ENCODE peak calls at places on chromosomes 3 and 15, in eight cellular contexts. One of them, this sample, is unnamed.

GRCh38 chr15:68843425-68844311 is 23.0 kb upstream of the ANP32A start:
- DNase-seq in ovary: no peak
- DNase-seq in H1: no peak
- DNase-seq in stomach: no peak
- DNase-seq in suprapubic skin: no peak
- DNase-seq in sigmoid colon: no peak
- DNase-seq in esophagus muscularis mucosa: no peak
- DNase-seq in GM12892: no peak
- DNase-seq in this sample: no peak

GRCh38 chr3:101009386-101009785 is 16.2 kb upstream of the ABI3BP start:
- DNase-seq in stomach: no peak
- DNase-seq in GM12892: no peak
- DNase-seq in suprapubic skin: no peak
- DNase-seq in H1: no peak
- DNase-seq in ovary: no peak
- DNase-seq in sigmoid colon: no peak
- DNase-seq in esophagus muscularis mucosa: no peak
- DNase-seq in this sample: no peak

GRCh38 chr3:171828852-171829770 is 14.0 kb upstream of the TMEM212 start:
- DNase-seq in GM12892: no peak
- DNase-seq in suprapubic skin: no peak
- DNase-seq in esophagus muscularis mucosa: no peak
- DNase-seq in sigmoid colon: no peak
- DNase-seq in H1: no peak
- DNase-seq in stomach: no peak
- DNase-seq in ovary: no peak
- DNase-seq in this sample: no peak

GRCh38 chr3:15462451-15462850 is 35.1 kb downstream of the EAF1 start:
- DNase-seq in ovary: no peak
- DNase-seq in esophagus muscularis mucosa: no peak
- DNase-seq in sigmoid colon: no peak
- DNase-seq in GM12892: no peak
- DNase-seq in suprapubic skin: peak
- DNase-seq in H1: no peak
- DNase-seq in stomach: no peak
- DNase-seq in this sample: no peak

GRCh38 chr3:14988988-14989394 is 41.6 kb downstream of the NR2C2 start:
- DNase-seq in stomach: no peak
- DNase-seq in suprapubic skin: no peak
- DNase-seq in esophagus muscularis mucosa: no peak
- DNase-seq in GM12892: peak
- DNase-seq in ovary: no peak
- DNase-seq in sigmoid colon: no peak
- DNase-seq in H1: peak
- DNase-seq in this sample: no peak

GRCh38 chr3:52021869-52022268 is 26.2 kb upstream of the RPL29 start:
- DNase-seq in stomach: no peak
- DNase-seq in ovary: no peak
- DNase-seq in sigmoid colon: no peak
- DNase-seq in GM12892: no peak
- DNase-seq in suprapubic skin: no peak
- DNase-seq in H1: no peak
- DNase-seq in esophagus muscularis mucosa: no peak
- DNase-seq in this sample: no peak

GRCh38 chr15:101198820-101199219 is 53.0 kb downstream of the CHSY1 start:
- DNase-seq in H1: no peak
- DNase-seq in sigmoid colon: no peak
- DNase-seq in GM12892: no peak
- DNase-seq in ovary: no peak
- DNase-seq in suprapubic skin: no peak
- DNase-seq in stomach: no peak
- DNase-seq in esophagus muscularis mucosa: no peak
- DNase-seq in this sample: no peak

GRCh38 chr3:52379610-52380009 is 63.5 kb downstream of the DNAH1 start:
- DNase-seq in GM12892: no peak
- DNase-seq in H1: no peak
- DNase-seq in esophagus muscularis mucosa: no peak
- DNase-seq in ovary: peak
- DNase-seq in sigmoid colon: no peak
- DNase-seq in suprapubic skin: no peak
- DNase-seq in stomach: no peak
- DNase-seq in this sample: no peak

GRCh38 chr3:164732166-164732565 is 346.1 kb downstream of the SI start:
- DNase-seq in H1: no peak
- DNase-seq in sigmoid colon: no peak
- DNase-seq in stomach: no peak
- DNase-seq in suprapubic skin: no peak
- DNase-seq in GM12892: no peak
- DNase-seq in ovary: no peak
- DNase-seq in esophagus muscularis mucosa: no peak
- DNase-seq in this sample: no peak

GRCh38 chr3:153513236-153513635 is 351.2 kb downstream of the RAP2B start:
- DNase-seq in sigmoid colon: no peak
- DNase-seq in stomach: no peak
- DNase-seq in GM12892: no peak
- DNase-seq in ovary: no peak
- DNase-seq in suprapubic skin: no peak
- DNase-seq in H1: peak
- DNase-seq in esophagus muscularis mucosa: no peak
- DNase-seq in this sample: no peak

GRCh38 chr15:94924057-94924456 is 692.7 kb downstream of the MCTP2 start:
- DNase-seq in stomach: no peak
- DNase-seq in H1: no peak
- DNase-seq in ovary: no peak
- DNase-seq in esophagus muscularis mucosa: no peak
- DNase-seq in GM12892: no peak
- DNase-seq in suprapubic skin: no peak
- DNase-seq in sigmoid colon: no peak
- DNase-seq in this sample: no peak

GRCh38 chr15:40354408-40355171 is 3.4 kb upstream of the DISP2 start:
- DNase-seq in esophagus muscularis mucosa: no peak
- DNase-seq in sigmoid colon: no peak
- DNase-seq in ovary: no peak
- DNase-seq in H1: no peak
- DNase-seq in suprapubic skin: no peak
- DNase-seq in stomach: no peak
- DNase-seq in GM12892: no peak
- DNase-seq in this sample: no peak

GRCh38 chr15:101017041-101017754 is 98.0 kb downstream of the LRRK1 start:
- DNase-seq in sigmoid colon: peak
- DNase-seq in stomach: no peak
- DNase-seq in suprapubic skin: peak
- DNase-seq in H1: no peak
- DNase-seq in ovary: no peak
- DNase-seq in GM12892: no peak
- DNase-seq in esophagus muscularis mucosa: peak
- DNase-seq in this sample: no peak

GRCh38 chr3:127089487-127090145 is 103.3 kb upstream of the PRR23E start:
- DNase-seq in stomach: no peak
- DNase-seq in sigmoid colon: no peak
- DNase-seq in esophagus muscularis mucosa: no peak
- DNase-seq in H1: no peak
- DNase-seq in ovary: no peak
- DNase-seq in GM12892: no peak
- DNase-seq in suprapubic skin: no peak
- DNase-seq in this sample: no peak

GRCh38 chr3:148852271-148853000 is 12.7 kb upstream of the CPA3 start:
- DNase-seq in H1: no peak
- DNase-seq in suprapubic skin: no peak
- DNase-seq in sigmoid colon: no peak
- DNase-seq in esophagus muscularis mucosa: no peak
- DNase-seq in GM12892: no peak
- DNase-seq in stomach: no peak
- DNase-seq in ovary: peak
- DNase-seq in this sample: no peak

GRCh38 chr3:146166450-146167222 is 5.7 kb upstream of the PLOD2 start:
- DNase-seq in H1: no peak
- DNase-seq in sigmoid colon: no peak
- DNase-seq in GM12892: no peak
- DNase-seq in stomach: no peak
- DNase-seq in ovary: no peak
- DNase-seq in suprapubic skin: no peak
- DNase-seq in esophagus muscularis mucosa: no peak
- DNase-seq in this sample: no peak

GRCh38 chr3:185153861-185154629 is 1.2 kb upstream of the C3orf70 start:
- DNase-seq in H1: no peak
- DNase-seq in esophagus muscularis mucosa: no peak
- DNase-seq in sigmoid colon: no peak
- DNase-seq in suprapubic skin: no peak
- DNase-seq in stomach: no peak
- DNase-seq in GM12892: no peak
- DNase-seq in ovary: no peak
- DNase-seq in this sample: no peak

GRCh38 chr3:185151101-185151958 is 1.5 kb downstream of the C3orf70 start:
- DNase-seq in ovary: no peak
- DNase-seq in H1: no peak
- DNase-seq in GM12892: no peak
- DNase-seq in sigmoid colon: no peak
- DNase-seq in esophagus muscularis mucosa: no peak
- DNase-seq in stomach: no peak
- DNase-seq in suprapubic skin: no peak
- DNase-seq in this sample: no peak

GRCh38 chr3:185151959-185152432 is 864 bp downstream of the C3orf70 start:
- DNase-seq in stomach: no peak
- DNase-seq in sigmoid colon: peak
- DNase-seq in ovary: no peak
- DNase-seq in esophagus muscularis mucosa: no peak
- DNase-seq in suprapubic skin: no peak
- DNase-seq in GM12892: no peak
- DNase-seq in H1: no peak
- DNase-seq in this sample: no peak

GRCh38 chr3:185153170-185153733 is 392 bp upstream of the C3orf70 start:
- DNase-seq in ovary: peak
- DNase-seq in esophagus muscularis mucosa: no peak
- DNase-seq in sigmoid colon: no peak
- DNase-seq in H1: no peak
- DNase-seq in stomach: no peak
- DNase-seq in suprapubic skin: no peak
- DNase-seq in GM12892: peak
- DNase-seq in this sample: no peak

DNA sequence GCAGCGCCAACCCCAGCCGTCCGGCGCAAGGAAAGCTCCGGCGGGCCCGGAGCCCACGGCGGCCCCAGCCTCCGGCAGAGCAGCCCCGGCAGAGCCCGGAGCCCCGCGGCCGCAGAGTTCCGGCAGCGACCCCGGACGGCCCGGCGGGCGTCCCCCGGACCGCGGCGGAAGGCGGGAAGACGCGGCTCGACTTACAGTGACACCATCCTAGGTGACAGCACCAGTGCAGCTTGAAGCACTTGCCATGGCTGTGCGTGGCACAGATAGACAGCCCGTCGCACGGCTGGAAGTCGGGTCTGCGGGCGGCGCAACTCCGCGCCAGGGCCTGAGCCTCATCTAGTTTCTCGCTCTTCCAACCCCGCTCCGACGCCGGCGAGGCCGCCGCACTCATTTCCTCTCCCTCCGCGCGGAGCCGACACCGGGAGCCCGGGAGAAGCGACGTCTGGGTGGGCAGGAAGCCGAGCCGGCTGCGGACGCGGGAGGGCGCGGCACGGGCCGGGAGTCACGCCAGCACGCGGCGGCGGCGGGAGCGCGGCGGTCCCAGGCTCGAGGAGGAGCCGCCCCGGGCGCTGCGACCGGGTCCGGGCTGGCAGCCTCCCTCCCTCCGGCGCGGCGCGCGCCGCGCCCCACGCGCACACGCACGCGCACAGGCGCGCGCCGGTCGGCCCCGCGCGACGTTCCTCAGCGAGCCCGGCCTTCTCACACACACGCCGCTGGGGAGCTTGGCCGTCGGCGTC is at the start of gene C3orf70:
- DNase-seq in esophagus muscularis mucosa: no peak
- DNase-seq in suprapubic skin: no peak
- DNase-seq in H1: no peak
- DNase-seq in sigmoid colon: peak
- DNase-seq in stomach: peak
- DNase-seq in GM12892: peak
- DNase-seq in ovary: peak
- DNase-seq in this sample: peak
- TF ChIP-seq POLR2A in esophagus muscularis mucosa: no peak
- TF ChIP-seq POLR2A in suprapubic skin: no peak
- TF ChIP-seq POLR2A in H1: no peak
- TF ChIP-seq POLR2A in sigmoid colon: no peak
- TF ChIP-seq POLR2A in stomach: no peak
- TF ChIP-seq POLR2A in GM12892: no peak
- TF ChIP-seq POLR2A in ovary: peak
- TF ChIP-seq POLR2A in this sample: no peak

GRCh38 chr15:75451674-75452363 is at the start of gene SIN3A:
- DNase-seq in H1: peak
- DNase-seq in esophagus muscularis mucosa: peak
- DNase-seq in stomach: peak
- DNase-seq in GM12892: peak
- DNase-seq in sigmoid colon: peak
- DNase-seq in ovary: peak
- DNase-seq in suprapubic skin: peak
- DNase-seq in this sample: peak
- TF ChIP-seq POLR2A in H1: peak
- TF ChIP-seq POLR2A in esophagus muscularis mucosa: no peak
- TF ChIP-seq POLR2A in stomach: no peak
- TF ChIP-seq POLR2A in GM12892: peak
- TF ChIP-seq POLR2A in sigmoid colon: no peak
- TF ChIP-seq POLR2A in ovary: no peak
- TF ChIP-seq POLR2A in suprapubic skin: no peak
- TF ChIP-seq POLR2A in this sample: peak

GRCh38 chr15:65286069-65286703 is 497 bp downstream of the PARP16 start:
- DNase-seq in sigmoid colon: no peak
- DNase-seq in GM12892: no peak
- DNase-seq in stomach: peak
- DNase-seq in H1: no peak
- DNase-seq in suprapubic skin: no peak
- DNase-seq in esophagus muscularis mucosa: no peak
- DNase-seq in ovary: peak
- DNase-seq in this sample: peak
- TF ChIP-seq POLR2A in sigmoid colon: no peak
- TF ChIP-seq POLR2A in GM12892: no peak
- TF ChIP-seq POLR2A in stomach: no peak
- TF ChIP-seq POLR2A in H1: no peak
- TF ChIP-seq POLR2A in suprapubic skin: no peak
- TF ChIP-seq POLR2A in esophagus muscularis mucosa: no peak
- TF ChIP-seq POLR2A in ovary: no peak
- TF ChIP-seq POLR2A in this sample: no peak

DNA sequence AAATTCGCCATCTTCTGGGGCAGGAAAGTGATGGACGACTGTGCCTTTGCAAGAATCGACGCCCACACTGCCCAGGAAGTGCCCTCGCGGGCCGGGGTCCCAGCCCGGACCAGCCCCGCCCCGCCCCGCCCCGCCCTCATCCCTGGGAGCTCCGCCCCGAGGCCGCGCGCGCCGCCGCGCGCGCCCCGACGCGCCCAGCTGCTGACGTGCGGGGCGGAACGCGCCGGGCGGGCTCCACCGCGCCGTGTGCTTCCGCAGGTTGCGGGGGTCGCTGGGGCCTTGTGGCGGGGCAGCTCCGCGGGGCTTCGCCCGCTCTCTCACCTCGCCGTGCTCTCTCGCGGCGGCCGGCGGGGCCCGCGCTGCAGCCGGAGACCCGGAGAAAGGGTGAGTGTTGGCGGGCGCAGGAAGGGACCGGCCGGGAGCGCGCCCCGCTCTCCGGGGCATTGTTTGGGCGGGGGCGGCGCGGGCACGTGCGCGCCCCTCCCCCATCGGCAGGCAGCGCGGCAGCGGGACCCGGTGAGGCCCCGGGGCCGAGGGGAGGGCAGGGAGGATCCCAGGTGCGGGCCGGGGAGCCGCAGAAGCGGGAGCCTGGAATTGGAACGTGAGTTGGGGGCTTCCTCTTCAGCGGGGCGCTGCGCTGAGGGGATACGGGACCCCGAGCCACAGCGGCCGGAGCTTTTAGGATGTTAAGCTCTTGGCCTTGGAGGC is at the start of gene YEATS2:
- DNase-seq in ovary: peak
- DNase-seq in H1: peak
- DNase-seq in GM12892: peak
- DNase-seq in sigmoid colon: peak
- DNase-seq in esophagus muscularis mucosa: no peak
- DNase-seq in suprapubic skin: no peak
- DNase-seq in stomach: peak
- DNase-seq in this sample: peak
- TF ChIP-seq POLR2A in ovary: peak
- TF ChIP-seq POLR2A in H1: peak
- TF ChIP-seq POLR2A in GM12892: peak
- TF ChIP-seq POLR2A in sigmoid colon: no peak
- TF ChIP-seq POLR2A in esophagus muscularis mucosa: no peak
- TF ChIP-seq POLR2A in suprapubic skin: no peak
- TF ChIP-seq POLR2A in stomach: no peak
- TF ChIP-seq POLR2A in this sample: peak

This sample was measured in prostate gland.